ENCODE peak calls at places on chromosomes 4 and X, in four cellular contexts. E, W, C and Q are unnamed samples.

GRCh38 chr4:128388352-128388630 is 100.7 kb upstream of the PGRMC2 start:
- DNase-seq in E (no peak), W (no peak), C (no peak), Q (no peak)

GRCh38 chr4:140296335-140296753 is 77.1 kb upstream of the SCOC start:
- DNase-seq in E (no peak), W (no peak), C (no peak), Q (no peak)

GRCh38 chrX:115036029-115036428 is 18.6 kb upstream of the IL13RA2 start:
- DNase-seq in E (no peak), W (no peak), C (no peak), Q (no peak)

GRCh38 chrX:352582-353314 is 34.0 kb downstream of the PPP2R3B start:
- DNase-seq in E (no peak), W (no peak), C (no peak), Q (no peak)

GRCh38 chrX:4249401-4249800 is 536.0 kb upstream of the PRKX start:
- DNase-seq in E (no peak), W (no peak), C (no peak), Q (no peak)

GRCh38 chr4:47031011-47031678 is at the start of gene GABRB1:
- DNase-seq in E (no peak), W (peak), C (no peak), Q (no peak)

GRCh38 chr4:126839066-126839465 is 793.7 kb upstream of the INTU start:
- DNase-seq in E (no peak), W (no peak), C (no peak), Q (no peak)

GRCh38 chrX:53716328-53717088 is 30.0 kb upstream of the HUWE1 start:
- DNase-seq in E (peak), W (no peak), C (peak), Q (no peak)

GRCh38 chrX:151974336-151975227 is at the start of gene GABRE:
- DNase-seq in E (no peak), W (peak), C (no peak), Q (no peak)

DNA sequence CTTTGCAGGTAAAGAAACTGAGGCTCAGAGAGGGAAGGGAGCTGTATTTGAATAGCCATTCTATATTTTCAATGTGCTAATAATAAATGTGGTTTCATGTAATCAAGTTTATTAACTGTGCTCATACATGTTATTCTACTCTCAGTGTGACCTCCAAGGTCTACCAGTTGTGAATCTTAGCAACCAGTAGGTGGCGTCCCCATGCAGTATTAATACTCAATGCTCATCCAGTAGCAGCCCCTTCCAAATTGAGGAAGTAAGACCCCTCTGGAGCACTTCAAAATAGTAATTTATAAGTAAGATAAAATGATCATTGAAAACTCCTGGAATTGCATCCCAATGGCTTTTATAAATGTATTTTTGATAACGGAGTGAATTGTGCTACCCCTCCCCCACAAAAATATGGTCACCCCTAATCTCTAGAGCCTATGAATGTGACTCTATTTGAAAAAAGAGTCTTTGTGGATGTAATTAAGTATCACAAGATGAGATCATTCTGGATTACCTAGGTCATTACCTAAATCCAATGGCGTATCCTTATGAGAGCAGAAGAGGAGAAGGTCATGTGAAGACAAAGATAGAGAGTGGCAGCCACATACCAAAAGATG is 20.4 kb upstream of the SEPSECS start:
- DNase-seq in E (no peak), W (peak), C (peak), Q (no peak)
- TF ChIP-seq SPI1 in E (no peak), W (no peak), C (no peak), Q (no peak)

DNA sequence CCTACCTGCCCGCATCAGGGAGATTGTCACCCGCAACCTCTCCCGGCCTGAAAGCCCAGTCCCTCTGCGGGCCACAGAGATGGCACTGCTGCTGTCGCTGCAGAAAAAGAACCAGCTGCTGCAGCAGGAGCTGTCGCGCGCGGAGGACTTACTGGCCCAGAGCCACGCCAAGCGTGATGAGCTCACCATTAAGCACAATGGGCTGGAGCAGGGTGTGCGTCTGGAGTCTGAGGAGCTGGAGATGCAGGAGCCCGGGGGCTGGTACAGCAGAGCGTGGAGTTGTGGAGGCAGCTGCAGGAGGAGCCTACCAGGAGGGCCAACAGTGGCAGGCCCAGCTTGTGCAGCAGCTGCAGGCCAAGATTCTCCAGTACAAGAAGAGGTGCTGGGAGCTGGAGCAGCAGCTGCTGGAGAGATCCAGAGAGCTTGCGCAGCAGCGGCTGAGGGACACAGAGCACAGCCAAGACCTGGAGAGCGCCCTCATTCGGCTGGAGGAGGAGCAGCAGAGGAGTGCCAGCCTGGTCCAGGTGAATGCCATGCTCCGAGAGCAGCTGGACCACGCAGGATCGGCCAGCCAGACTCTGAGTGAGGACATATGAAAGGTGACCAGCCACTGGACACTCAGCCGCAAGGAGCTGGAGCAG is 11.3 kb downstream of the SMIM10L2A start:
- DNase-seq in E (no peak), W (no peak), C (no peak), Q (no peak)
- TF ChIP-seq SPI1 in E (no peak), W (no peak), C (no peak), Q (no peak)

DNA sequence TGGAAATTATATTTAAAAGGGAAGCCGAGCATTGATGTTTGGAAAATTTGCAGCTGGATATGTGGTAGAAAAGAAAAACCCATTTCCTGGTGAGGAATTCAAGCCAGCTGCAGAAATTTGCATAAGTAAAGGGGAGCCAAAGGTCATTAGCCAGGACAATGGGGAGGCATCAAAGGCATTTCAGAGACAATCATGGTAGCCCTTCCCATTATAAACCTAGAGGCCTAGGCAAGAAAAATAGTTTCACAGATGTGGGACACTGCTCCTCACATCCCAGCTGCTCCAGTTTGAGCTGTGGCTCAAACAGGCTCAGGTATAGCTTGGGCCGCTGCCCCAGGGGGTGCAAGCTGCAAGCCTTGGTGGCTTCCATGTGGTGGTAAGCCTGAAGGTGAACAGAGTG is 35.8 kb downstream of the NAP1L3 start:
- DNase-seq in E (no peak), W (no peak), C (no peak), Q (no peak)
- TF ChIP-seq SPI1 in E (no peak), W (no peak), C (no peak), Q (no peak)

GRCh38 chr4:153676491-153676890 is 7.6 kb upstream of the TLR2 start:
- DNase-seq in E (no peak), W (no peak), C (no peak), Q (no peak)
- TF ChIP-seq SPI1 in E (no peak), W (no peak), C (no peak), Q (no peak)

GRCh38 chrX:150649096-150649870 is 43.9 kb upstream of the MTMR1 start:
- DNase-seq in E (no peak), W (no peak), C (no peak), Q (no peak)

GRCh38 chrX:150643958-150644357 is 49.2 kb upstream of the MTMR1 start:
- DNase-seq in E (no peak), W (no peak), C (no peak), Q (no peak)

GRCh38 chrX:150647331-150647730 is 45.9 kb upstream of the MTMR1 start:
- DNase-seq in E (no peak), W (no peak), C (no peak), Q (no peak)

GRCh38 chrX:150643271-150643670 is 49.9 kb upstream of the MTMR1 start:
- DNase-seq in E (no peak), W (no peak), C (no peak), Q (no peak)

DNA sequence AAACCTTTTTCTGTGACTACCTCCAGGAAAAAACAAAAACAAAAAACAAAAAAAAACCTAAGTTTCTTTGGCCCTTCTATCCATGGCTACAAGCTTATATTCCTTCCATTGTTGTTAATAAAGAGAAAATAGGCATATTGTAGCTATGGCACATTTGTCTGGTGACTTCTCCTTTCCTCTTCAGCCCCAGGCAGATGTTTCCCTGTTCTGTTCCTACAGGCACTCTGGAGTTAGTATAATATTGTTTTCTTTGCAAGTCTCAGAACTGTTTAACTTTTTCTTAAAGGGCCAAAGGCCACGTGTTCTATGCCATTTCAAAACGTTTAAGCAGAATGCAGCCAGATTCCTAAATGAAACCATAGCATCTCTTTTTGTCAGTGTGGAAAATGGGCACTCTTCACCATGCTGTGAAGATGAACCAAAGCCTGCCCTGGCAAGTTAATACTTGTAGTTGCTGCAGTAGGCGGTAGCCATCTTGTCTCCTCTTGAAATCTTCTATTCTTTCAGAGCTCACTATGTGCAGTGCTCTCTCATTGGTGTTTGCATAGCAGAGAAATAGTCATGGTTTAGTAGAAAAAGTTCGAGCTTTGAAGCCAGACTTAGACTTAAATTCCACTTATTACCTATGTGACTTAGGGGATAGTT is 44.8 kb upstream of the MTMR1 start:
- DNase-seq in E (no peak), W (no peak), C (no peak), Q (no peak)
- TF ChIP-seq SPI1 in E (no peak), W (no peak), C (no peak), Q (no peak)

GRCh38 chrX:149498767-149499166 is 6.3 kb downstream of the IDS start:
- DNase-seq in E (no peak), W (no peak), C (no peak), Q (no peak)
- TF ChIP-seq SPI1 in E (no peak), W (no peak), C (no peak), Q (no peak)

DNA sequence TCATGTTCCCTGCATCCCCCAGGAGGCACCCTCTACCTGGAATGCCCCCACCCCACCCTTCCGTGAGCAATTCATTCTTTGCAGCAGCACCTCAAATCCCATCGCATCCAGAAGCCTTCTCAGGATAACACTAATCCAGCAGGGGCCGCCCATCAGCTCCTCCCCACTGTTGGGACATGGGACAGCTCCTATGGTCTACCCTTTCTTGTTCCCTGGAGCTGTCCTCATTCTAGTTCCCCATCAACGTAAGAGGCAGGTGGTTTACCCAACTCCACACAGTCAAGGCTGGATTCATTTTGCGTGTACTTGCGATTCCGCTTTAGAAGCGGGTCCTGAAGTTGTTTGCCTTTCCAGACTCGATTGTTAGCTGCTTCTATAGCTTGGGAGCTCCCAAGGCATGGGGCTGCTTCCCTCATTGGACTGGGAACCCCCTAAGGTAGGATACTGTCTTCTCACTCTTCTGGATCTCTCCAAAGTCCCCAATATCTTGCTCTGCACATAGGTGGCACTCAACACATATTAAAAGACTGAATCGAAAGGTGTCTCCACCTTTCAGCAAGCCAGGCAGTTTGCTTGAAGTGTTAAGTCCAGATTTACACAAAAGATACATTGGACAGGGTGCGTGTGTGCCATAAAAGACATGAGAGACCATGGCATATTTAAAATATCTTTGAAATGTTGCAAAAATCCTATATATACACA is 942 bp upstream of the APLN start:
- DNase-seq in E (no peak), W (no peak), C (peak), Q (no peak)
- TF ChIP-seq SPI1 in E (no peak), W (no peak), C (no peak), Q (no peak)

GRCh38 chrX:84339507-84340364 is 151.7 kb upstream of the RPS6KA6 start:
- DNase-seq in E (no peak), W (peak), C (peak), Q (no peak)

GRCh38 chrX:84336646-84337045 is 148.6 kb upstream of the RPS6KA6 start:
- DNase-seq in E (no peak), W (no peak), C (no peak), Q (no peak)

DNA sequence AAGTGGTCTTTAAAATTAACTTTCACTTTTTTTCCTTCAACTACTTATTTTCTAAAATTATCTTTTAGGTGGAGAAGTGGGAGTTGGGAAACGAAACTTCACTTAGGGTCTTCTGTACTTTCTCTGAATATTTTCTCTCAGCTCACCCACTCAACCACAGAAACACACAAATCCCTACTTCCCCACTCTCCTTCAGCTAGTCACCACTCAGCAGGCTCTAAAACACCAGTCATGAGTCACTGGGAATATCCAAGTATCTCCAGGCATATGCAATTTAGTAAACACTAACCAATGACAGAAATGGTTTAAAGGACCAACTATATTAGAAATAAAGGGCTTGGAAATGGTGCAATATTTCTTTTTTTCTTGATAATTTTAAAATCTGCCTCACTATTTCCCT is 153.0 kb upstream of the RPS6KA6 start:
- DNase-seq in E (no peak), W (no peak), C (no peak), Q (no peak)
- TF ChIP-seq SPI1 in E (no peak), W (no peak), C (no peak), Q (no peak)